ENCODE peak calls at places on chromosomes 7 and 10, in seven cellular contexts. One of them, this sample, is unnamed.

GRCh38 chr10:93062499-93063216 is 2.1 kb downstream of the CYP26C1 start:
- DNase-seq in CD4-positive, CD25-positive, alpha-beta regulatory T cell: peak
- DNase-seq in thyroid gland: peak
- DNase-seq in OCI-LY7: no peak
- DNase-seq in SK-N-SH: peak
- DNase-seq in H9: peak
- DNase-seq in transverse colon: no peak
- DNase-seq in this sample: no peak

GRCh38 chr7:24685706-24686105 is 71.6 kb downstream of the GSDME start:
- DNase-seq in CD4-positive, CD25-positive, alpha-beta regulatory T cell: no peak
- DNase-seq in thyroid gland: no peak
- DNase-seq in OCI-LY7: no peak
- DNase-seq in SK-N-SH: no peak
- DNase-seq in H9: no peak
- DNase-seq in transverse colon: no peak
- DNase-seq in this sample: no peak

GRCh38 chr7:24817339-24817738 is 60.1 kb upstream of the GSDME start:
- DNase-seq in CD4-positive, CD25-positive, alpha-beta regulatory T cell: no peak
- DNase-seq in thyroid gland: no peak
- DNase-seq in OCI-LY7: no peak
- DNase-seq in SK-N-SH: no peak
- DNase-seq in H9: no peak
- DNase-seq in transverse colon: no peak
- DNase-seq in this sample: no peak

GRCh38 chr10:51074238-51075028 is at the start of gene PRKG1:
- DNase-seq in CD4-positive, CD25-positive, alpha-beta regulatory T cell: no peak
- DNase-seq in thyroid gland: peak
- DNase-seq in OCI-LY7: no peak
- DNase-seq in SK-N-SH: peak
- DNase-seq in H9: peak
- DNase-seq in transverse colon: peak
- DNase-seq in this sample: peak

GRCh38 chr10:33074443-33074842 is 116.4 kb upstream of the ITGB1 start:
- DNase-seq in CD4-positive, CD25-positive, alpha-beta regulatory T cell: no peak
- DNase-seq in thyroid gland: no peak
- DNase-seq in OCI-LY7: no peak
- DNase-seq in SK-N-SH: no peak
- DNase-seq in H9: no peak
- DNase-seq in transverse colon: no peak
- DNase-seq in this sample: no peak

GRCh38 chr10:60358282-60358681 is 31.4 kb downstream of the ANK3 start:
- DNase-seq in CD4-positive, CD25-positive, alpha-beta regulatory T cell: no peak
- DNase-seq in thyroid gland: no peak
- DNase-seq in OCI-LY7: no peak
- DNase-seq in SK-N-SH: no peak
- DNase-seq in H9: no peak
- DNase-seq in transverse colon: no peak
- DNase-seq in this sample: no peak

GRCh38 chr7:128869944-128870285 is 7.3 kb downstream of the ATP6V1F start:
- DNase-seq in CD4-positive, CD25-positive, alpha-beta regulatory T cell: no peak
- DNase-seq in thyroid gland: no peak
- DNase-seq in OCI-LY7: peak
- DNase-seq in SK-N-SH: no peak
- DNase-seq in H9: peak
- DNase-seq in transverse colon: no peak
- DNase-seq in this sample: no peak

GRCh38 chr10:17239671-17240460 is 11.8 kb downstream of the VIM start:
- DNase-seq in CD4-positive, CD25-positive, alpha-beta regulatory T cell: no peak
- DNase-seq in thyroid gland: no peak
- DNase-seq in OCI-LY7: no peak
- DNase-seq in SK-N-SH: no peak
- DNase-seq in H9: no peak
- DNase-seq in transverse colon: no peak
- DNase-seq in this sample: no peak

GRCh38 chr7:132790104-132790503 is 213.8 kb upstream of the PLXNA4 start:
- DNase-seq in CD4-positive, CD25-positive, alpha-beta regulatory T cell: no peak
- DNase-seq in thyroid gland: no peak
- DNase-seq in OCI-LY7: no peak
- DNase-seq in SK-N-SH: no peak
- DNase-seq in H9: no peak
- DNase-seq in transverse colon: no peak
- DNase-seq in this sample: no peak

GRCh38 chr7:32147909-32148308 is 77.7 kb upstream of the PDE1C start:
- DNase-seq in CD4-positive, CD25-positive, alpha-beta regulatory T cell: no peak
- DNase-seq in thyroid gland: no peak
- DNase-seq in OCI-LY7: no peak
- DNase-seq in SK-N-SH: no peak
- DNase-seq in H9: no peak
- DNase-seq in transverse colon: no peak
- DNase-seq in this sample: no peak

GRCh38 chr10:74898201-74898976 is 72.0 kb downstream of the KAT6B start:
- DNase-seq in CD4-positive, CD25-positive, alpha-beta regulatory T cell: peak
- DNase-seq in thyroid gland: no peak
- DNase-seq in OCI-LY7: peak
- DNase-seq in SK-N-SH: no peak
- DNase-seq in H9: no peak
- DNase-seq in transverse colon: no peak
- DNase-seq in this sample: no peak

GRCh38 chr10:92891885-92892705 is 43.8 kb downstream of the EXOC6 start:
- DNase-seq in CD4-positive, CD25-positive, alpha-beta regulatory T cell: no peak
- DNase-seq in thyroid gland: peak
- DNase-seq in OCI-LY7: no peak
- DNase-seq in SK-N-SH: peak
- DNase-seq in H9: peak
- DNase-seq in transverse colon: peak
- DNase-seq in this sample: peak

GRCh38 chr10:43264324-43264986 is 2.4 kb downstream of the RASGEF1A start:
- DNase-seq in CD4-positive, CD25-positive, alpha-beta regulatory T cell: no peak
- DNase-seq in thyroid gland: no peak
- DNase-seq in OCI-LY7: no peak
- DNase-seq in SK-N-SH: peak
- DNase-seq in H9: no peak
- DNase-seq in transverse colon: peak
- DNase-seq in this sample: no peak

GRCh38 chr7:20779041-20779440 is 7.6 kb downstream of the SP8 start:
- DNase-seq in CD4-positive, CD25-positive, alpha-beta regulatory T cell: no peak
- DNase-seq in thyroid gland: no peak
- DNase-seq in OCI-LY7: no peak
- DNase-seq in SK-N-SH: no peak
- DNase-seq in H9: no peak
- DNase-seq in transverse colon: no peak
- DNase-seq in this sample: no peak

GRCh38 chr10:44316187-44316921 is 68.5 kb downstream of the CXCL12 start:
- DNase-seq in CD4-positive, CD25-positive, alpha-beta regulatory T cell: no peak
- DNase-seq in thyroid gland: no peak
- DNase-seq in OCI-LY7: peak
- DNase-seq in SK-N-SH: peak
- DNase-seq in H9: peak
- DNase-seq in transverse colon: no peak
- DNase-seq in this sample: no peak

GRCh38 chr10:132774905-132775863 is 10.8 kb downstream of the NKX6-2 start:
- DNase-seq in CD4-positive, CD25-positive, alpha-beta regulatory T cell: no peak
- DNase-seq in thyroid gland: no peak
- DNase-seq in OCI-LY7: no peak
- DNase-seq in SK-N-SH: no peak
- DNase-seq in H9: peak
- DNase-seq in transverse colon: peak
- DNase-seq in this sample: no peak

GRCh38 chr10:14712991-14713422 is 61.7 kb downstream of the FAM107B start:
- DNase-seq in CD4-positive, CD25-positive, alpha-beta regulatory T cell: no peak
- DNase-seq in thyroid gland: no peak
- DNase-seq in OCI-LY7: no peak
- DNase-seq in SK-N-SH: peak
- DNase-seq in H9: no peak
- DNase-seq in transverse colon: no peak
- DNase-seq in this sample: no peak

GRCh38 chr7:121244120-121244865 is 84.5 kb upstream of the WNT16 start:
- DNase-seq in CD4-positive, CD25-positive, alpha-beta regulatory T cell: no peak
- DNase-seq in thyroid gland: no peak
- DNase-seq in OCI-LY7: peak
- DNase-seq in SK-N-SH: peak
- DNase-seq in H9: no peak
- DNase-seq in transverse colon: no peak
- DNase-seq in this sample: no peak

GRCh38 chr7:148261996-148262688 is 328.4 kb upstream of the C7orf33 start:
- DNase-seq in CD4-positive, CD25-positive, alpha-beta regulatory T cell: no peak
- DNase-seq in thyroid gland: no peak
- DNase-seq in OCI-LY7: no peak
- DNase-seq in SK-N-SH: peak
- DNase-seq in H9: no peak
- DNase-seq in transverse colon: no peak
- DNase-seq in this sample: no peak

GRCh38 chr10:61346946-61347345 is 106.2 kb downstream of the TMEM26 start:
- DNase-seq in CD4-positive, CD25-positive, alpha-beta regulatory T cell: no peak
- DNase-seq in thyroid gland: no peak
- DNase-seq in OCI-LY7: no peak
- DNase-seq in SK-N-SH: no peak
- DNase-seq in H9: no peak
- DNase-seq in transverse colon: no peak
- DNase-seq in this sample: no peak

GRCh38 chr7:152871678-152872060 is 112.1 kb downstream of the ACTR3B start:
- DNase-seq in CD4-positive, CD25-positive, alpha-beta regulatory T cell: no peak
- DNase-seq in thyroid gland: no peak
- DNase-seq in OCI-LY7: no peak
- DNase-seq in SK-N-SH: no peak
- DNase-seq in H9: no peak
- DNase-seq in transverse colon: no peak
- DNase-seq in this sample: no peak

GRCh38 chr7:12623885-12624498 is 53.5 kb downstream of the SCIN start:
- DNase-seq in CD4-positive, CD25-positive, alpha-beta regulatory T cell: no peak
- DNase-seq in thyroid gland: no peak
- DNase-seq in OCI-LY7: no peak
- DNase-seq in SK-N-SH: peak
- DNase-seq in H9: no peak
- DNase-seq in transverse colon: no peak
- DNase-seq in this sample: no peak

GRCh38 chr7:83594076-83594475 is 54.9 kb downstream of the SEMA3E start:
- DNase-seq in CD4-positive, CD25-positive, alpha-beta regulatory T cell: no peak
- DNase-seq in thyroid gland: no peak
- DNase-seq in OCI-LY7: no peak
- DNase-seq in SK-N-SH: no peak
- DNase-seq in H9: no peak
- DNase-seq in transverse colon: no peak
- DNase-seq in this sample: no peak

GRCh38 chr7:105760549-105761447 is 115.6 kb downstream of the ATXN7L1 start:
- DNase-seq in CD4-positive, CD25-positive, alpha-beta regulatory T cell: peak
- DNase-seq in thyroid gland: no peak
- DNase-seq in OCI-LY7: no peak
- DNase-seq in SK-N-SH: no peak
- DNase-seq in H9: no peak
- DNase-seq in transverse colon: no peak
- DNase-seq in this sample: no peak

GRCh38 chr7:43764039-43764789 is 5.7 kb downstream of the BLVRA start:
- DNase-seq in CD4-positive, CD25-positive, alpha-beta regulatory T cell: no peak
- DNase-seq in thyroid gland: peak
- DNase-seq in OCI-LY7: peak
- DNase-seq in SK-N-SH: no peak
- DNase-seq in H9: no peak
- DNase-seq in transverse colon: peak
- DNase-seq in this sample: peak

GRCh38 chr7:130298927-130299326 is 6.0 kb downstream of the CPA4 start:
- DNase-seq in CD4-positive, CD25-positive, alpha-beta regulatory T cell: no peak
- DNase-seq in thyroid gland: no peak
- DNase-seq in OCI-LY7: no peak
- DNase-seq in SK-N-SH: no peak
- DNase-seq in H9: no peak
- DNase-seq in transverse colon: peak
- DNase-seq in this sample: no peak

DNA sequence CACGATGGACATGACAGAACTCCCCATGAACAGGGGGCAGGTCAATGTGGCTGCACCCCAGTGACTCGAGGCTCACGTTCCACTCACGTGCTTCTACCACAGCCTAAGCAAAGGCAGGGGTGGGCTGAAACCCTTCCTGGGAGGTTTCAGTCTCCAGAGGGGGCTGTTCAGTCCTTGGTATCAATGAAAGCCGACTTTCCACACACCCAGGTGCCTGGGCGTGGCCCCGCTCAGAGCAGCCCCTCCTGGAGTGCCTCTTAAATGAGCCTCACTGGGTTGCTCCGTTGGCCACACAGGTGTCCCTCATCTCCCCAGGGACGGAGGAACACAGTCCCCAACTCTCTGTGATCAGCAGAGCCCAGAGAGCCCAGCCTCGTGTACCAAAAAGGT is 90.5 kb upstream of the PDGFA start:
- DNase-seq in CD4-positive, CD25-positive, alpha-beta regulatory T cell: no peak
- DNase-seq in thyroid gland: no peak
- DNase-seq in OCI-LY7: peak
- DNase-seq in SK-N-SH: no peak
- DNase-seq in H9: no peak
- DNase-seq in transverse colon: no peak
- DNase-seq in this sample: no peak
- H3K27ac ChIP-seq in CD4-positive, CD25-positive, alpha-beta regulatory T cell: no peak
- H3K27ac ChIP-seq in thyroid gland: no peak
- H3K27ac ChIP-seq in OCI-LY7: no peak
- H3K27ac ChIP-seq in SK-N-SH: no peak
- H3K27ac ChIP-seq in H9: no peak
- H3K27ac ChIP-seq in transverse colon: peak
- H3K27ac ChIP-seq in this sample: peak

GRCh38 chr7:112573302-112574039 is 92.7 kb downstream of the LSMEM1 start:
- DNase-seq in CD4-positive, CD25-positive, alpha-beta regulatory T cell: no peak
- DNase-seq in thyroid gland: no peak
- DNase-seq in OCI-LY7: peak
- DNase-seq in SK-N-SH: no peak
- DNase-seq in H9: no peak
- DNase-seq in transverse colon: peak
- DNase-seq in this sample: no peak
- H3K27ac ChIP-seq in CD4-positive, CD25-positive, alpha-beta regulatory T cell: no peak
- H3K27ac ChIP-seq in thyroid gland: peak
- H3K27ac ChIP-seq in OCI-LY7: peak
- H3K27ac ChIP-seq in SK-N-SH: no peak
- H3K27ac ChIP-seq in H9: no peak
- H3K27ac ChIP-seq in transverse colon: peak
- H3K27ac ChIP-seq in this sample: no peak

DNA sequence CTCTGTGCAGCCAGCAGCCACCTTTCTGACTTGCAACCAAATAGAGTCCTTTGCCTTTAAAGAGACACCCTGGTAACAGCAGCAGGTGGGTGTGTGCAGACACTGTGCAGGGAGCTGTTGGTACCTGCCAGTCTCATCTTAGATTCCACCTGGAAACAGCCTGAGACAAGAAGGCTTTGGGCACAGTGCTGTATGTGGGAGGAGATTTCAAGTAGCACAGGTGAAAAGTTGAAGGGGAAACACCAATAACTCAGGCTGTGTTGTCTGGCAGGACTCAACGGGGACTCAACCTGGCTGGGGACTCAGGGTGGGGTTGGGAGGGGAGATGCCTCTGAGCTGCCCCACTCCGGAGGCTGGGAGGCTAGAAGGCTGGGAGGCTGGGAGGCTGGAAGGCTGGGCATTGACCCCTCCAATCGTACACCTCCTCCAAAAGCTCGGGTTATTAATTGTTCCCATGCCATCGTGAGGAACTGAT is 6.7 kb downstream of the CPXM2 start:
- DNase-seq in CD4-positive, CD25-positive, alpha-beta regulatory T cell: no peak
- DNase-seq in thyroid gland: no peak
- DNase-seq in OCI-LY7: no peak
- DNase-seq in SK-N-SH: no peak
- DNase-seq in H9: no peak
- DNase-seq in transverse colon: no peak
- DNase-seq in this sample: no peak
- H3K27ac ChIP-seq in CD4-positive, CD25-positive, alpha-beta regulatory T cell: no peak
- H3K27ac ChIP-seq in thyroid gland: no peak
- H3K27ac ChIP-seq in OCI-LY7: no peak
- H3K27ac ChIP-seq in SK-N-SH: no peak
- H3K27ac ChIP-seq in H9: no peak
- H3K27ac ChIP-seq in transverse colon: peak
- H3K27ac ChIP-seq in this sample: no peak

GRCh38 chr7:155483245-155483644 is 25.3 kb downstream of the EN2 start:
- DNase-seq in CD4-positive, CD25-positive, alpha-beta regulatory T cell: no peak
- DNase-seq in thyroid gland: no peak
- DNase-seq in OCI-LY7: no peak
- DNase-seq in SK-N-SH: no peak
- DNase-seq in H9: no peak
- DNase-seq in transverse colon: no peak
- DNase-seq in this sample: no peak
- H3K27ac ChIP-seq in CD4-positive, CD25-positive, alpha-beta regulatory T cell: peak
- H3K27ac ChIP-seq in thyroid gland: no peak
- H3K27ac ChIP-seq in OCI-LY7: no peak
- H3K27ac ChIP-seq in SK-N-SH: no peak
- H3K27ac ChIP-seq in H9: no peak
- H3K27ac ChIP-seq in transverse colon: no peak
- H3K27ac ChIP-seq in this sample: no peak